ENCODE peak calls at places on chromosomes 7 and 10, in seven cellular contexts. K is keratinocyte, C is Peyer's patch, B is A549, M is heart left ventricle, W is AG04450, Z is IMR-90. A is an unnamed sample.

GRCh38 chr7:40990841-40991240 is 712.0 kb downstream of the INHBA start:
- DNase-seq in K (no peak), C (no peak), Z (no peak), W (no peak), B (no peak), M (no peak), A (no peak)

GRCh38 chr7:141945356-141945755 is 1.4 kb downstream of the CLEC5A start:
- DNase-seq in Z (no peak), K (peak), B (no peak), M (no peak), C (no peak), W (no peak), A (no peak)

GRCh38 chr10:43194266-43194665 is 56.0 kb downstream of the CSGALNACT2 start:
- DNase-seq in M (no peak), B (no peak), Z (no peak), C (no peak), W (no peak), K (no peak), A (no peak)

GRCh38 chr7:101803203-101804086 is 14.0 kb upstream of the CUX1 start:
- DNase-seq in W (no peak), C (no peak), Z (no peak), K (no peak), M (no peak), B (no peak), A (no peak)

GRCh38 chr7:55555160-55555559 is 17.1 kb downstream of the VOPP1 start:
- DNase-seq in B (no peak), K (no peak), Z (no peak), W (no peak), C (no peak), M (no peak), A (no peak)

GRCh38 chr7:73921623-73922528 is 60.9 kb downstream of the TMEM270 start:
- DNase-seq in Z (no peak), K (no peak), W (no peak), M (no peak), C (no peak), B (no peak), A (no peak)

GRCh38 chr7:30656611-30657010 is 25.6 kb downstream of the CRHR2 start:
- DNase-seq in M (no peak), B (no peak), C (peak), K (no peak), W (no peak), Z (no peak), A (peak)

GRCh38 chr7:106891545-106892410 is 26.7 kb downstream of the PIK3CG start:
- DNase-seq in W (no peak), M (no peak), K (no peak), Z (no peak), B (no peak), C (no peak), A (no peak)

DNA sequence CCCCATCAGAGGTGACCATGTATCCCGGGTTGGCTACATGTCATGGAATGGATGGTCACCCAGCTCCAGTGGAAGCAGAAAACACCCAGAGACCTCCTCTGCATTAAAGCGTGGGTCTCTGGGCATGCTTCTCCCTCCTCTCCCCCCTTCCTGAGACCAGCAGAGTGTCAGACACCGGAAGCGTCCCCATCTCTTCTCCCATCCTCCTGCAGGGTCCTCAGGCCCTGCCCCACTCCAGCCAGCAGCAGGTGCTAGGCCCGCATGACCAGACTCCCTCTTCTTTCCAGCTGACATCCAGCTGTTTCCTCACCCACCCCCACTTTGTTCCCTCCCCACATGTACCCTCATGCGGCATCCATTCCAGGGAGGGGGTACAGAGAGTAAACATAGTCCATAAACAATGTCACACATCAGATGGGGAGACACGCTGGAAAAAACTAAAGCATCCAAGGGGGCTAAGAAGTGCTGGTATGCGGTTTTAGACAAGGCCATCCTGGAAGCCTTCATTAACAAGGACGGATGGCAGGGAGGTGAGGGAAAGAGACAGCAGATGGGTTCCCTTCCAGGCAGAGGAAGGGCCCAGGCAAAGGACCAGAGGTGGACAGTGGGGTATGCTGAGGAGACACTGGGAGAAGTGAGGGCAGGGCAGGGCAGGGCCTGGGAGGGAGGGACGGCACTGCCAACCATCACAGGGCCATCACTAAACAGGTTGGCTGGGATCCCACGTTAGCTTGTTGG is 12.5 kb upstream of the SLC18A3 start:
- DNase-seq in Z (no peak), K (no peak), M (no peak), C (no peak), W (no peak), B (no peak), A (no peak)
- TF ChIP-seq CTCF in Z (no peak), K (no peak), M (no peak), C (no peak), W (no peak), B (no peak), A (no peak)

GRCh38 chr7:319267-319661 is 29.3 kb downstream of the FOXL3 start:
- DNase-seq in Z (no peak), B (no peak), W (no peak), M (peak), C (no peak), K (no peak), A (no peak)
- H3K27ac ChIP-seq in Z (no peak), B (no peak), W (no peak), M (peak), C (no peak), K (no peak), A (no peak)

GRCh38 chr7:134030460-134030865 is 96.7 kb upstream of the LRGUK start:
- DNase-seq in K (no peak), M (no peak), Z (no peak), W (no peak), B (no peak), C (no peak), A (no peak)

GRCh38 chr7:134034652-134035051 is 92.5 kb upstream of the LRGUK start:
- DNase-seq in M (no peak), K (no peak), W (no peak), Z (no peak), B (peak), C (no peak), A (no peak)

GRCh38 chr7:134029743-134030142 is 97.4 kb upstream of the LRGUK start:
- DNase-seq in C (no peak), Z (peak), K (no peak), B (no peak), M (no peak), W (no peak), A (no peak)

GRCh38 chr7:134028853-134029252 is 98.3 kb upstream of the LRGUK start:
- DNase-seq in K (no peak), W (no peak), Z (no peak), C (no peak), M (no peak), B (no peak), A (no peak)

DNA sequence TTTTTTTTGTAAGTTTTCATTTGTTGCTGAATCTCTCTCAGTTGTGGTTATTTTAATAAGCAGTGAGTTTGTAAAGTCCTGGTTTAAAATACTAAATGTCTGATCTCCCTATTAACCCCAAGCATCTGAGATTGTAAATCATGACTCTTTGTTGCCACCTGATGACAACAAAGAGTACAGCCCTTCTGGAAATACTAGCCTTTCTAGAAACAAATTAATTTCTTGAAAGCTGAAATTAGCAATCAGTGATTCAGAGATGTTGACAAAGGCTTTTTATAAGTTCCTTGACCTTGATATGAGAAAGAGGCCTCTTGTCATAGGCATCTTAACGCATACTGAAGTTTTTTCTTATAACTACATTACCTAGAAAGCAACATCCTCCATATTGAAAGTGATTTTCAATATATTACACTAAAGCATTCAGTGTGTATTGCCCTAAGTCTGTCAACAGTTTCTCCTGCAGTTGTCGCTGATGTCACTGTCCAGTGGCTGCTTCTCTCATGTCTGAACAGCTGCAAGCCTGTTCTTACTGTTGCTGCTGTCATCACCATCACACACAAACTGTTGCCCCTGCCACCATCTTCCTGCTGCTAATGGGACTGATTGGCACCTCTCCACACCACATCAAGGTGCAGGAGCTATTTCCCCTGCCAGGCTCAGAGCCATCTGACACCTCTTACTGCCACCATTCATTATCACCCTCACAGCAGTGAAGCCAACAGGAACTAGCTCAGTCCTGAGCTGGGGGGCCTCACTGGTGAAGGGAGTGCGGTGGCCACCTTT is 95.1 kb upstream of the LRGUK start:
- DNase-seq in M (peak), Z (peak), C (no peak), W (no peak), B (no peak), K (no peak), A (no peak)
- TF ChIP-seq CTCF in M (no peak), Z (peak), C (no peak), W (no peak), B (peak), K (no peak), A (no peak)

GRCh38 chr10:59877191-59877671 is 29.1 kb downstream of the CCDC6 start:
- DNase-seq in B (no peak), M (no peak), W (peak), K (no peak), C (no peak), Z (peak), A (no peak)
- H3K27ac ChIP-seq in B (no peak), M (no peak), W (peak), K (peak), C (no peak), Z (no peak), A (no peak)

DNA sequence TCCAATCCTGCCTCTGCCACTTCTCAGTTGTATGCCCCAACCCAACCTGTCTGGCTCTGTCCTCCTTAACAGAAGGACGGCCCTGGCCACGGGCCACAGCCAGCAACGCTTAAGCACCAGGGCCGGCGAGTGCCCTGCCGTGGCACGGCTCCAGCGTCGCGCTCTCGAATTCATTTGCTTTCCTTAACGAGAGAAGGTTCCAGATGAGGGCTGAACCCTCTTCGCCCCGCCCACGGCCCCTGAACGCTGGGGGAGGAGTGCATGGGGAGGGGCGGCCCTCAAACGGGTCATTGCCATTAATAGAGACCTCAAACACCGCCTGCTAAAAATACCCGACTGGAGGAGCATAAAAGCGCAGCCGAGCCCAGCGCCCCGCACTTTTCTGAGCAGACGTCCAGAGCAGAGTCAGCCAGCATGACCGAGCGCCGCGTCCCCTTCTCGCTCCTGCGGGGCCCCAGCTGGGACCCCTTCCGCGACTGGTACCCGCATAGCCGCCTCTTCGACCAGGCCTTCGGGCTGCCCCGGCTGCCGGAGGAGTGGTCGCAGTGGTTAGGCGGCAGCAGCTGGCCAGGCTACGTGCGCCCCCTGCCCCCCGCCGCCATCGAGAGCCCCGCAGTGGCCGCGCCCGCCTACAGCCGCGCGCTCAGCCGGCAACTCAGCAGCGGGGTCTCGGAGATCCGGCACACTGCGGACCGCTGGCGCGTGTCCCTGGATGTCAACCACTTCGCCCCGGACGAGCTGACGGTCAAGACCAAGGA is at the start of gene HSPB1:
- DNase-seq in Z (peak), W (peak), B (peak), K (no peak), C (peak), M (peak), A (peak)
- TF ChIP-seq CTCF in Z (peak), W (no peak), B (no peak), K (no peak), C (no peak), M (no peak), A (no peak)

DNA sequence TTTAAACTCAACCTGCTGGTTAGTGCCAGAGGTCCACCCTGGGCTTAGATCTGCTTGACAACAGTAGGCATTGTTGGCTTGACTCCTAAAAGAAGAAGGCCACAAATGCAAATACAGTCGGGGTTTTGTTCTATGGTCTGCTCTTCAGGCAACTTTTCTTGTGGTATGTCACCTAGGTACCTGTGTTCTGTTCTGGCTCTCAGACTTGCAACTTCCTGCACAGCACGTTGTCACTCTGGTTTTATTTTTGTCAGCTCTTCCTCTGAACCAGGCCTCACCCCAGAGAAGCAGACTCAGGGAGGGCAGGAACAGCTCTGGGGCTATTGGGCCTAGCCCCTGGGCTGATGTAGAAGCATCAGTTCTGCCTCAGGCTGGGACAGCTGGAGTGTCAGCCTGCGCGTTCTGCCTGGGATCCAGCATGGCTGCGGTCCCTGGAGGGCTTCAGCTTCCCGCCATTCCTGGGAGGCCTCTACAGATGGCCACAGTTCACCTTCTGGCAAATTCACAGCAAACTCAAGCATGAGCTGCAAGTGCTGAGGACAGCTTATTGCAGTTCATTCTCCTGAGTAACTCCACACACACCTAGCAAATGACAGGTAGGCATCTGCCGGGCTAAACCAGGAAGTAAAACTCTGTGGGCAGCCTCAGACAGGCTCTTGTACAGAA is 11.0 kb upstream of the PDCD4 start:
- DNase-seq in B (no peak), C (no peak), W (no peak), K (no peak), M (no peak), Z (no peak), A (no peak)
- H3K27ac ChIP-seq in B (no peak), C (peak), W (no peak), K (peak), M (no peak), Z (no peak), A (no peak)

DNA sequence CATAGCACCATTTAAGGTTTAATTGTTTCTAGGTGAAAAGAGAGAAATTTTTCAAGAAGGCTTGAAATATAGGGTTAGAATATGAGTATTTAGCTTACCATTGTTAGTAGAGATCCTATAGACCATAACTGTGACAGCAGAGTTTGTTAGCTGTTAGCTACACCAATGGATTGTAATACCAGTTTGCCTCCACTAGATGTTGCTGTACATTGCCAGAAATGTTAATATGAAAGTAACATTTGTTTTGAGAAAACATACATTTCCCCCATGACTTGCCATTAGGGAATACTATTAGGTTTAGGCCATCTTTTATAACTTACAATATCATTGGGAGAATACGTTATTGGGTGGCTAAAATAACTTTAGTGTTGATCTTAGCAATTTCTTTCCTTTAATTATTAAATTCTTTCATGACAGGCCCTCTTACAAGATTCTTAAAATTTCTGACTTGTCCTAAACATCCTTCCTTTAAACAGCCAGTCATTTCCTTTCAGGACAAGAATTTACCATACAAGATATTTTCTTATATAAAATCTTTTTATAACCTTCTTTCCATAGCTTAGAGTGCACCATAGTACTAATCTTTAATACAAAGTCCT is 39.5 kb downstream of the ZNF117 start:
- DNase-seq in M (no peak), K (no peak), W (peak), B (peak), Z (peak), C (no peak), A (no peak)
- TF ChIP-seq CTCF in M (peak), K (peak), W (peak), B (peak), Z (peak), C (peak), A (peak)

GRCh38 chr10:125141860-125142484 is 18.4 kb downstream of the CTBP2 start:
- DNase-seq in K (no peak), Z (no peak), C (no peak), M (no peak), B (no peak), W (no peak), A (no peak)
- H3K27ac ChIP-seq in K (no peak), Z (no peak), C (no peak), M (no peak), B (no peak), W (no peak), A (no peak)

GRCh38 chr10:96021332-96021731 is 22.1 kb upstream of the CCNJ start:
- DNase-seq in Z (no peak), C (no peak), B (no peak), W (no peak), M (no peak), K (no peak), A (no peak)

GRCh38 chr10:96014473-96015102 is 28.8 kb upstream of the CCNJ start:
- DNase-seq in M (no peak), C (no peak), W (no peak), K (no peak), B (no peak), Z (no peak), A (no peak)

GRCh38 chr10:96022739-96023138 is 20.6 kb upstream of the CCNJ start:
- DNase-seq in M (no peak), W (no peak), K (no peak), Z (no peak), C (no peak), B (no peak), A (no peak)

GRCh38 chr10:96023168-96023567 is 20.2 kb upstream of the CCNJ start:
- DNase-seq in Z (no peak), K (no peak), B (no peak), W (no peak), C (no peak), M (no peak), A (no peak)

GRCh38 chr10:96017227-96017687 is 26.1 kb upstream of the CCNJ start:
- DNase-seq in B (peak), W (peak), C (no peak), Z (peak), K (peak), M (no peak), A (no peak)
- TF ChIP-seq CTCF in B (peak), W (peak), C (no peak), Z (peak), K (peak), M (peak), A (peak)

GRCh38 chr7:2403718-2404648 is 572 bp downstream of the CHST12 start:
- DNase-seq in C (peak), Z (peak), K (no peak), M (peak), B (no peak), W (no peak), A (peak)

GRCh38 chr7:2403014-2403717 is at the start of gene CHST12:
- DNase-seq in C (peak), Z (peak), B (peak), M (peak), K (peak), W (peak), A (peak)

GRCh38 chr7:2398506-2398905 is 4.9 kb upstream of the CHST12 start:
- DNase-seq in Z (no peak), W (no peak), B (no peak), C (no peak), M (no peak), K (no peak), A (no peak)

GRCh38 chr7:2402687-2403013 is 761 bp upstream of the CHST12 start:
- DNase-seq in M (no peak), Z (no peak), K (no peak), C (no peak), W (no peak), B (no peak), A (no peak)

GRCh38 chr7:2399848-2400587 is 3.4 kb upstream of the CHST12 start:
- DNase-seq in K (no peak), B (peak), M (peak), C (no peak), W (peak), Z (peak), A (peak)
- H3K27ac ChIP-seq in K (peak), B (peak), M (peak), C (no peak), W (peak), Z (peak), A (peak)